ENCODE peak calls at places on chromosomes 11 and 22, in six cellular contexts. V, Z, Q, I, Y and E are unnamed samples.

GRCh38 chr11:102615894-102616432 is 9.2 kb downstream of the MMP20 start:
- DNase-seq in V (no peak), Z (no peak), Q (no peak), I (no peak), Y (no peak), E (no peak)

GRCh38 chr11:1397146-1397861 is 7.6 kb downstream of the BRSK2 start:
- DNase-seq in V (no peak), Z (no peak), Q (no peak), I (no peak), Y (no peak), E (no peak)

GRCh38 chr11:72581067-72581466 is 93.2 kb downstream of the PDE2A start:
- DNase-seq in V (no peak), Z (no peak), Q (no peak), I (no peak), Y (no peak), E (no peak)

GRCh38 chr11:35006389-35007128 is 90.1 kb downstream of the PDHX start:
- DNase-seq in V (no peak), Z (no peak), Q (no peak), I (no peak), Y (no peak), E (no peak)

GRCh38 chr11:5808500-5809121 is at the start of gene OR52N2:
- DNase-seq in V (peak), Z (peak), Q (peak), I (peak), Y (peak), E (peak)

GRCh38 chr11:118602331-118602730 is 5.1 kb upstream of the PHLDB1 start:
- DNase-seq in V (no peak), Z (no peak), Q (no peak), I (no peak), Y (no peak), E (no peak)

GRCh38 chr11:118620529-118621070 is 13.2 kb downstream of the PHLDB1 start:
- DNase-seq in V (no peak), Z (no peak), Q (no peak), I (peak), Y (no peak), E (no peak)

GRCh38 chr22:32271389-32271788 is 16.2 kb upstream of the SLC5A4 start:
- DNase-seq in V (no peak), Z (no peak), Q (no peak), I (no peak), Y (no peak), E (no peak)